ENCODE peak calls at places on chromosomes 1 and 21, in five cellular contexts. A, P, U, V and J are unnamed samples.

GRCh38 chr21:28865488-28866186 is 127.0 kb downstream of the LTN1 start:
- DNase-seq in U (no peak), P (no peak), V (no peak), A (no peak), J (no peak)

GRCh38 chr1:156544592-156545102 is 27.7 kb downstream of the IQGAP3 start:
- DNase-seq in V (no peak), P (no peak), A (no peak), U (no peak), J (no peak)

GRCh38 chr1:147080671-147081394 is 91.4 kb downstream of the PRKAB2 start:
- DNase-seq in U (no peak), A (peak), V (no peak), P (no peak), J (no peak)

GRCh38 chr1:77783141-77783540 is 3.7 kb downstream of the MIGA1 start:
- DNase-seq in P (no peak), A (no peak), U (no peak), V (no peak), J (no peak)

GRCh38 chr1:21254335-21254951 is 35.8 kb downstream of the ECE1 start:
- DNase-seq in U (no peak), A (no peak), P (no peak), V (no peak), J (no peak)

GRCh38 chr1:205358579-205358978 is 1.9 kb upstream of the KLHDC8A start:
- DNase-seq in V (no peak), A (peak), P (no peak), U (no peak), J (no peak)

GRCh38 chr1:22350171-22350961 is 101.3 kb upstream of the ZBTB40 start:
- DNase-seq in U (no peak), V (no peak), P (no peak), A (peak), J (no peak)

GRCh38 chr1:167092653-167093052 is 1.2 kb upstream of the STYXL2 start:
- DNase-seq in V (no peak), A (no peak), P (no peak), U (no peak), J (no peak)

GRCh38 chr1:223426936-223427335 is 33.7 kb downstream of the CCDC185 start:
- DNase-seq in P (no peak), A (no peak), V (no peak), U (no peak), J (no peak)

GRCh38 chr1:55477953-55478352 is 262.8 kb upstream of the USP24 start:
- DNase-seq in A (no peak), V (no peak), U (no peak), P (no peak), J (no peak)

GRCh38 chr1:64874664-64875063 is 91.7 kb downstream of the JAK1 start:
- DNase-seq in P (no peak), V (no peak), A (no peak), U (no peak), J (no peak)

GRCh38 chr1:238302646-238303045 is 411.9 kb upstream of the ZP4 start:
- DNase-seq in A (no peak), U (no peak), P (no peak), V (no peak), J (no peak)

GRCh38 chr1:17236779-17237601 is 11.9 kb upstream of the PADI3 start:
- DNase-seq in A (peak), U (peak), P (peak), V (peak), J (peak)

GRCh38 chr1:111516008-111516535 is 12.6 kb upstream of the ADORA3 start:
- DNase-seq in P (no peak), U (no peak), V (peak), A (peak), J (no peak)

GRCh38 chr1:237799762-237800474 is 90.8 kb downstream of the ZP4 start:
- DNase-seq in A (peak), P (no peak), V (peak), U (no peak), J (no peak)

GRCh38 chr1:18932879-18933278 is 23.6 kb downstream of the IFFO2 start:
- DNase-seq in U (no peak), P (no peak), A (peak), V (no peak), J (no peak)

GRCh38 chr1:2068951-2069350 is 18.7 kb downstream of the PRKCZ start:
- DNase-seq in U (no peak), A (no peak), V (no peak), P (no peak), J (no peak)

GRCh38 chr1:33433509-33434362 is 2.8 kb upstream of the PHC2 start:
- DNase-seq in A (no peak), V (no peak), U (no peak), P (no peak), J (no peak)

GRCh38 chr1:36912365-36912840 is 121.9 kb downstream of the GRIK3 start:
- DNase-seq in A (no peak), U (peak), P (no peak), V (no peak), J (no peak)

GRCh38 chr1:157994704-157995540 is 1.5 kb downstream of the KIRREL1 start:
- DNase-seq in U (no peak), A (peak), P (no peak), V (no peak), J (no peak)

GRCh38 chr1:45348966-45349677 is 8.9 kb upstream of the MUTYH start:
- DNase-seq in U (no peak), V (no peak), A (peak), P (no peak), J (no peak)

GRCh38 chr1:1321477-1321876 is 3.0 kb downstream of the INTS11 start:
- DNase-seq in P (no peak), V (no peak), A (no peak), U (no peak), J (no peak)

GRCh38 chr1:55684131-55684650 is 469.0 kb upstream of the USP24 start:
- DNase-seq in P (no peak), A (no peak), V (no peak), U (no peak), J (no peak)

GRCh38 chr21:43667191-43667904 is 8.0 kb downstream of the RRP1B start:
- DNase-seq in V (no peak), U (no peak), A (no peak), P (no peak), J (no peak)

GRCh38 chr1:21652937-21653743 is 16.0 kb downstream of the RAP1GAP start:
- DNase-seq in A (no peak), U (no peak), P (no peak), V (no peak), J (no peak)

GRCh38 chr21:38984982-38985422 is 179.3 kb downstream of the ETS2 start:
- DNase-seq in A (no peak), U (no peak), P (no peak), V (no peak), J (no peak)

GRCh38 chr1:215507119-215507518 is 60.0 kb upstream of the KCTD3 start:
- DNase-seq in A (no peak), P (no peak), U (no peak), V (no peak), J (no peak)

GRCh38 chr1:24107462-24108225 is 4.3 kb downstream of the MYOM3 start:
- DNase-seq in P (no peak), V (no peak), U (no peak), A (no peak), J (no peak)

GRCh38 chr1:95888877-95889799 is 655.1 kb downstream of the RWDD3 start:
- DNase-seq in V (no peak), U (no peak), P (no peak), A (no peak), J (no peak)

GRCh38 chr21:32319012-32319411 is 20.4 kb downstream of the MRAP start:
- DNase-seq in V (no peak), U (no peak), P (no peak), A (peak), J (no peak)

GRCh38 chr21:17780539-17780938 is 38.6 kb downstream of the C21orf91 start:
- DNase-seq in U (no peak), V (peak), A (no peak), P (no peak), J (no peak)

GRCh38 chr1:183021405-183022201 is 1.6 kb upstream of the LAMC1 start:
- DNase-seq in P (no peak), A (no peak), V (no peak), U (no peak), J (no peak)

GRCh38 chr21:46038871-46039397 is 57.4 kb downstream of the COL6A1 start:
- DNase-seq in A (peak), V (no peak), P (no peak), U (peak), J (no peak)

GRCh38 chr1:53543130-53543770 is 84.1 kb downstream of the DMRTB1 start:
- DNase-seq in A (no peak), P (no peak), V (no peak), U (no peak), J (no peak)

GRCh38 chr1:78035121-78035520 is 10.6 kb upstream of the GIPC2 start:
- DNase-seq in P (no peak), A (no peak), U (no peak), V (no peak), J (no peak)

GRCh38 chr1:113363935-113364334 is 26.4 kb upstream of the MAGI3 start:
- DNase-seq in A (no peak), P (no peak), U (no peak), V (no peak), J (no peak)

GRCh38 chr1:224183591-224184312 is 712 bp downstream of the DEGS1 start:
- DNase-seq in P (no peak), U (peak), A (peak), V (peak), J (no peak)